ENCODE peak calls at places on chromosomes 16 and 17, in six cellular contexts. J is activated naive CD8-positive, alpha-beta T cell treated with anti-CD3 and anti-CD28 coated beads for 36 hours; H is DND-41; L is frontal cortex; S is germinal center; V is COR-L47. O is an unnamed sample.

GRCh38 chr17:59839646-59840328 is 53.0 kb downstream of the TUBD1 start:
- DNase-seq in J (no peak), H (no peak), L (no peak), S (no peak), V (no peak), O (no peak)

GRCh38 chr16:68776821-68777485 is 39.9 kb downstream of the CDH1 start:
- DNase-seq in J (peak), H (no peak), L (no peak), S (no peak), V (no peak), O (no peak)

GRCh38 chr17:32783602-32784001 is 93.3 kb downstream of the MYO1D start:
- DNase-seq in J (no peak), H (no peak), L (peak), S (peak), V (peak), O (peak)

GRCh38 chr16:85412911-85413520 is 200.1 kb upstream of the GSE1 start:
- DNase-seq in J (no peak), H (peak), L (no peak), S (no peak), V (no peak), O (no peak)

GRCh38 chr16:2924901-2925820 is 13.4 kb downstream of the FLYWCH1 start:
- DNase-seq in J (no peak), H (no peak), L (no peak), S (no peak), V (no peak), O (no peak)

GRCh38 chr17:51650772-51651171 is 390.4 kb downstream of the UTP18 start:
- DNase-seq in J (no peak), H (no peak), L (no peak), S (no peak), V (no peak), O (no peak)

GRCh38 chr16:12661656-12662172 is 142.0 kb downstream of the CPPED1 start:
- DNase-seq in J (peak), H (peak), L (no peak), S (no peak), V (no peak), O (peak)

GRCh38 chr17:1731194-1731506 is 6.6 kb downstream of the WDR81 start:
- DNase-seq in J (no peak), H (no peak), L (no peak), S (no peak), V (no peak), O (no peak)

GRCh38 chr17:82933911-82934310 is 94.1 kb upstream of the ZNF750 start:
- DNase-seq in J (no peak), H (no peak), L (no peak), S (no peak), V (no peak), O (no peak)

GRCh38 chr17:50210249-50211225 is 9.1 kb upstream of the COL1A1 start:
- DNase-seq in J (no peak), H (no peak), L (no peak), S (no peak), V (no peak), O (peak)

GRCh38 chr16:88289549-88290344 is 93.0 kb upstream of the ZNF469 start:
- DNase-seq in J (no peak), H (peak), L (no peak), S (no peak), V (no peak), O (no peak)

GRCh38 chr17:39212841-39213480 is 12.8 kb downstream of the STAC2 start:
- DNase-seq in J (no peak), H (no peak), L (no peak), S (no peak), V (no peak), O (no peak)

GRCh38 chr16:19105891-19106624 is 7.7 kb upstream of the ITPRIPL2 start:
- DNase-seq in J (no peak), H (no peak), L (no peak), S (no peak), V (no peak), O (no peak)

GRCh38 chr16:5653041-5653440 is 555.4 kb upstream of the EEF2KMT start:
- DNase-seq in J (no peak), H (no peak), L (no peak), S (no peak), V (no peak), O (no peak)

GRCh38 chr16:15976929-15977637 is 27.7 kb downstream of the ABCC1 start:
- DNase-seq in J (no peak), H (no peak), L (no peak), S (no peak), V (no peak), O (no peak)

GRCh38 chr16:4110680-4111079 is 5.6 kb downstream of the ADCY9 start:
- DNase-seq in J (no peak), H (no peak), L (no peak), S (no peak), V (no peak), O (no peak)

GRCh38 chr17:39486242-39486641 is 25.0 kb downstream of the CDK12 start:
- DNase-seq in J (no peak), H (no peak), L (no peak), S (no peak), V (no peak), O (peak)

GRCh38 chr16:11796227-11797165 is 562 bp downstream of the ZC3H7A start:
- DNase-seq in J (peak), H (peak), L (peak), S (no peak), V (peak), O (peak)

GRCh38 chr17:75036643-75037268 is 10.0 kb downstream of the ATP5PD start:
- DNase-seq in J (peak), H (peak), L (no peak), S (no peak), V (no peak), O (peak)

GRCh38 chr17:17201907-17202306 is 4.2 kb downstream of the PLD6 start:
- DNase-seq in J (no peak), H (no peak), L (no peak), S (no peak), V (no peak), O (no peak)

GRCh38 chr17:58741121-58741625 is 14.5 kb upstream of the PPM1E start:
- DNase-seq in J (no peak), H (no peak), L (no peak), S (no peak), V (no peak), O (peak)

GRCh38 chr17:82020874-82021727 is 1.6 kb downstream of the CENPX start:
- DNase-seq in J (peak), H (peak), L (peak), S (peak), V (peak), O (peak)